ENCODE peak calls at places on chromosomes 16 and 17, in seven cellular contexts. L is activated CD4-positive, alpha-beta T cell treated with anti-CD3 and anti-CD28 coated beads, Interleukin-2, amount 50 U/mL, for 4 hours; A is kidney epithelial cell; V is caudate nucleus; G is memory B cell; B is NCI-H446; X is anterior cingulate cortex. Y is an unnamed sample.

GRCh38 chr17:80367510-80367909 is 47.5 kb upstream of the ENDOV start:
- DNase-seq in B (no peak), X (no peak), L (no peak), V (no peak), G (no peak), A (no peak), Y (no peak)

GRCh38 chr17:55825213-55825612 is 74.4 kb downstream of the PCTP start:
- DNase-seq in B (no peak), L (no peak), X (no peak), G (no peak), V (no peak), A (no peak), Y (no peak)

GRCh38 chr17:76154935-76155845 is 14.1 kb upstream of the FOXJ1 start:
- DNase-seq in V (no peak), B (no peak), L (no peak), A (no peak), X (no peak), G (no peak), Y (no peak)

GRCh38 chr17:42618442-42619150 is 9.1 kb downstream of the TUBG1 start:
- DNase-seq in A (no peak), X (no peak), B (no peak), V (no peak), L (no peak), G (no peak), Y (no peak)

GRCh38 chr16:54197758-54198157 is 88.8 kb downstream of the IRX3 start:
- DNase-seq in L (no peak), G (no peak), X (no peak), B (no peak), V (no peak), A (no peak), Y (no peak)

GRCh38 chr17:31397256-31397939 is 5.9 kb downstream of the RAB11FIP4 start:
- DNase-seq in X (no peak), A (no peak), B (no peak), V (no peak), L (no peak), G (no peak), Y (no peak)

GRCh38 chr17:46059457-46059856 is 60.4 kb downstream of the STH start:
- DNase-seq in G (no peak), A (no peak), V (no peak), L (no peak), B (no peak), X (no peak), Y (no peak)

GRCh38 chr17:51120357-51120738 is 320 bp downstream of the SPAG9 start:
- DNase-seq in X (no peak), V (peak; percentile 47), G (no peak), B (no peak), L (peak; percentile 37), A (no peak), Y (no peak)

GRCh38 chr16:46404028-46404427 is 217.2 kb downstream of the SHCBP1 start:
- DNase-seq in X (no peak), B (no peak), G (no peak), V (no peak), L (no peak), A (no peak), Y (no peak)

GRCh38 chr17:14833201-14833773 is 431.8 kb downstream of the PMP22 start:
- DNase-seq in G (no peak), L (no peak), V (no peak), B (no peak), A (peak; percentile 12), X (no peak), Y (no peak)

GRCh38 chr16:88561485-88562369 is 8.5 kb upstream of the ZC3H18 start:
- DNase-seq in G (no peak), L (peak; percentile 44), B (peak; percentile 28), V (no peak), A (no peak), X (peak; percentile 3), Y (no peak)

GRCh38 chr16:86363057-86363490 is 147.3 kb upstream of the FOXF1 start:
- DNase-seq in G (no peak), L (no peak), A (no peak), V (no peak), X (no peak), B (no peak), Y (no peak)

GRCh38 chr17:64183815-64184397 is 54.0 kb upstream of the ERN1 start:
- DNase-seq in A (no peak), X (no peak), V (no peak), B (no peak), G (no peak), L (no peak), Y (no peak)

GRCh38 chr17:61416540-61417363 is 17.1 kb downstream of the TBX2 start:
- DNase-seq in L (peak; percentile 48), A (peak; percentile 47), B (peak; percentile 84), X (no peak), V (no peak), G (peak; percentile 65), Y (peak; percentile 49)

Y was measured in C1 segment of cervical spinal cord.